ENCODE peak calls at places on chromosome 13, in ten cellular contexts. One of them, this sample, is unnamed.

GRCh38 chr13:21541980-21542379 is 62.0 kb downstream of the MICU2 start:
- DNase-seq in A549: no peak
- DNase-seq in neural crest cell: no peak
- DNase-seq in fibroblast of lung: no peak
- DNase-seq in activated CD4-positive, alpha-beta T cell treated with anti-CD3 and anti-CD28 coated beads, Interleukin-2, amount 10 ng/mL, durations not matched to agents 7 days and 5 days: no peak
- DNase-seq in activated CD4-positive, CD25-positive, alpha-beta regulatory T cell treated with anti-CD3 and anti-CD28 coated beads, Interleukin-2, amount 50 U/mL, for 16 hours: no peak
- DNase-seq in cardiac fibroblast: no peak
- DNase-seq in stimulated activated CD8-positive, alpha-beta memory T cell treated with anti-CD3 and anti-CD28 coated beads, Interleukin-7, amount 100 ng/mL, for 24 hours: no peak
- DNase-seq in dermis blood vessel endothelial cell: no peak
- DNase-seq in occipital lobe: no peak
- DNase-seq in this sample: no peak

GRCh38 chr13:21668665-21669599 is 1.9 kb upstream of the FGF9 start:
- DNase-seq in A549: no peak
- DNase-seq in occipital lobe: no peak
- DNase-seq in stimulated activated CD8-positive, alpha-beta memory T cell treated with anti-CD3 and anti-CD28 coated beads, Interleukin-7, amount 100 ng/mL, for 24 hours: no peak
- DNase-seq in dermis blood vessel endothelial cell: peak
- DNase-seq in activated CD4-positive, CD25-positive, alpha-beta regulatory T cell treated with anti-CD3 and anti-CD28 coated beads, Interleukin-2, amount 50 U/mL, for 16 hours: no peak
- DNase-seq in fibroblast of lung: peak
- DNase-seq in cardiac fibroblast: peak
- DNase-seq in activated CD4-positive, alpha-beta T cell treated with anti-CD3 and anti-CD28 coated beads, Interleukin-2, amount 10 ng/mL, durations not matched to agents 7 days and 5 days: peak
- DNase-seq in neural crest cell: peak
- DNase-seq in this sample: peak

GRCh38 chr13:112203614-112204013 is 136.7 kb downstream of the SOX1 start:
- DNase-seq in cardiac fibroblast: no peak
- DNase-seq in neural crest cell: no peak
- DNase-seq in dermis blood vessel endothelial cell: no peak
- DNase-seq in A549: no peak
- DNase-seq in fibroblast of lung: no peak
- DNase-seq in stimulated activated CD8-positive, alpha-beta memory T cell treated with anti-CD3 and anti-CD28 coated beads, Interleukin-7, amount 100 ng/mL, for 24 hours: no peak
- DNase-seq in occipital lobe: no peak
- DNase-seq in activated CD4-positive, CD25-positive, alpha-beta regulatory T cell treated with anti-CD3 and anti-CD28 coated beads, Interleukin-2, amount 50 U/mL, for 16 hours: no peak
- DNase-seq in activated CD4-positive, alpha-beta T cell treated with anti-CD3 and anti-CD28 coated beads, Interleukin-2, amount 10 ng/mL, durations not matched to agents 7 days and 5 days: no peak
- DNase-seq in this sample: no peak

GRCh38 chr13:39910833-39911232 is 255.4 kb downstream of the COG6 start:
- DNase-seq in neural crest cell: no peak
- DNase-seq in stimulated activated CD8-positive, alpha-beta memory T cell treated with anti-CD3 and anti-CD28 coated beads, Interleukin-7, amount 100 ng/mL, for 24 hours: no peak
- DNase-seq in occipital lobe: no peak
- DNase-seq in fibroblast of lung: peak
- DNase-seq in cardiac fibroblast: peak
- DNase-seq in dermis blood vessel endothelial cell: no peak
- DNase-seq in A549: no peak
- DNase-seq in activated CD4-positive, CD25-positive, alpha-beta regulatory T cell treated with anti-CD3 and anti-CD28 coated beads, Interleukin-2, amount 50 U/mL, for 16 hours: no peak
- DNase-seq in activated CD4-positive, alpha-beta T cell treated with anti-CD3 and anti-CD28 coated beads, Interleukin-2, amount 10 ng/mL, durations not matched to agents 7 days and 5 days: no peak
- DNase-seq in this sample: no peak

GRCh38 chr13:36920612-36921185 is 661 bp upstream of the SMAD9 start:
- DNase-seq in dermis blood vessel endothelial cell: no peak
- DNase-seq in activated CD4-positive, CD25-positive, alpha-beta regulatory T cell treated with anti-CD3 and anti-CD28 coated beads, Interleukin-2, amount 50 U/mL, for 16 hours: no peak
- DNase-seq in A549: no peak
- DNase-seq in fibroblast of lung: no peak
- DNase-seq in cardiac fibroblast: no peak
- DNase-seq in occipital lobe: no peak
- DNase-seq in activated CD4-positive, alpha-beta T cell treated with anti-CD3 and anti-CD28 coated beads, Interleukin-2, amount 10 ng/mL, durations not matched to agents 7 days and 5 days: no peak
- DNase-seq in stimulated activated CD8-positive, alpha-beta memory T cell treated with anti-CD3 and anti-CD28 coated beads, Interleukin-7, amount 100 ng/mL, for 24 hours: no peak
- DNase-seq in neural crest cell: no peak
- DNase-seq in this sample: no peak

GRCh38 chr13:75161804-75162203 is 320.2 kb downstream of the TBC1D4 start:
- DNase-seq in occipital lobe: no peak
- DNase-seq in activated CD4-positive, alpha-beta T cell treated with anti-CD3 and anti-CD28 coated beads, Interleukin-2, amount 10 ng/mL, durations not matched to agents 7 days and 5 days: no peak
- DNase-seq in A549: no peak
- DNase-seq in dermis blood vessel endothelial cell: no peak
- DNase-seq in fibroblast of lung: no peak
- DNase-seq in stimulated activated CD8-positive, alpha-beta memory T cell treated with anti-CD3 and anti-CD28 coated beads, Interleukin-7, amount 100 ng/mL, for 24 hours: no peak
- DNase-seq in activated CD4-positive, CD25-positive, alpha-beta regulatory T cell treated with anti-CD3 and anti-CD28 coated beads, Interleukin-2, amount 50 U/mL, for 16 hours: no peak
- DNase-seq in neural crest cell: no peak
- DNase-seq in cardiac fibroblast: no peak
- DNase-seq in this sample: no peak

GRCh38 chr13:21637296-21637695 is 33.3 kb upstream of the MICU2 start:
- DNase-seq in A549: peak
- DNase-seq in occipital lobe: peak
- DNase-seq in neural crest cell: no peak
- DNase-seq in activated CD4-positive, alpha-beta T cell treated with anti-CD3 and anti-CD28 coated beads, Interleukin-2, amount 10 ng/mL, durations not matched to agents 7 days and 5 days: peak
- DNase-seq in fibroblast of lung: peak
- DNase-seq in dermis blood vessel endothelial cell: peak
- DNase-seq in activated CD4-positive, CD25-positive, alpha-beta regulatory T cell treated with anti-CD3 and anti-CD28 coated beads, Interleukin-2, amount 50 U/mL, for 16 hours: no peak
- DNase-seq in cardiac fibroblast: peak
- DNase-seq in stimulated activated CD8-positive, alpha-beta memory T cell treated with anti-CD3 and anti-CD28 coated beads, Interleukin-7, amount 100 ng/mL, for 24 hours: peak
- DNase-seq in this sample: peak

GRCh38 chr13:26628706-26629105 is 71.2 kb downstream of the WASF3 start:
- DNase-seq in A549: peak
- DNase-seq in neural crest cell: no peak
- DNase-seq in occipital lobe: no peak
- DNase-seq in dermis blood vessel endothelial cell: peak
- DNase-seq in activated CD4-positive, alpha-beta T cell treated with anti-CD3 and anti-CD28 coated beads, Interleukin-2, amount 10 ng/mL, durations not matched to agents 7 days and 5 days: no peak
- DNase-seq in activated CD4-positive, CD25-positive, alpha-beta regulatory T cell treated with anti-CD3 and anti-CD28 coated beads, Interleukin-2, amount 50 U/mL, for 16 hours: no peak
- DNase-seq in cardiac fibroblast: peak
- DNase-seq in fibroblast of lung: peak
- DNase-seq in stimulated activated CD8-positive, alpha-beta memory T cell treated with anti-CD3 and anti-CD28 coated beads, Interleukin-7, amount 100 ng/mL, for 24 hours: no peak
- DNase-seq in this sample: peak

GRCh38 chr13:79995334-79995733 is 345.6 kb downstream of the SPRY2 start:
- DNase-seq in cardiac fibroblast: peak
- DNase-seq in neural crest cell: no peak
- DNase-seq in A549: no peak
- DNase-seq in fibroblast of lung: peak
- DNase-seq in dermis blood vessel endothelial cell: peak
- DNase-seq in stimulated activated CD8-positive, alpha-beta memory T cell treated with anti-CD3 and anti-CD28 coated beads, Interleukin-7, amount 100 ng/mL, for 24 hours: no peak
- DNase-seq in activated CD4-positive, alpha-beta T cell treated with anti-CD3 and anti-CD28 coated beads, Interleukin-2, amount 10 ng/mL, durations not matched to agents 7 days and 5 days: no peak
- DNase-seq in occipital lobe: no peak
- DNase-seq in activated CD4-positive, CD25-positive, alpha-beta regulatory T cell treated with anti-CD3 and anti-CD28 coated beads, Interleukin-2, amount 50 U/mL, for 16 hours: no peak
- DNase-seq in this sample: peak

GRCh38 chr13:46160474-46161066 is 21.4 kb downstream of the LCP1 start:
- DNase-seq in stimulated activated CD8-positive, alpha-beta memory T cell treated with anti-CD3 and anti-CD28 coated beads, Interleukin-7, amount 100 ng/mL, for 24 hours: no peak
- DNase-seq in dermis blood vessel endothelial cell: peak
- DNase-seq in neural crest cell: peak
- DNase-seq in activated CD4-positive, alpha-beta T cell treated with anti-CD3 and anti-CD28 coated beads, Interleukin-2, amount 10 ng/mL, durations not matched to agents 7 days and 5 days: peak
- DNase-seq in fibroblast of lung: peak
- DNase-seq in activated CD4-positive, CD25-positive, alpha-beta regulatory T cell treated with anti-CD3 and anti-CD28 coated beads, Interleukin-2, amount 50 U/mL, for 16 hours: no peak
- DNase-seq in A549: peak
- DNase-seq in occipital lobe: no peak
- DNase-seq in cardiac fibroblast: peak
- DNase-seq in this sample: peak

GRCh38 chr13:112697756-112698655 is 8.2 kb downstream of the ATP11A start:
- DNase-seq in A549: no peak
- DNase-seq in activated CD4-positive, CD25-positive, alpha-beta regulatory T cell treated with anti-CD3 and anti-CD28 coated beads, Interleukin-2, amount 50 U/mL, for 16 hours: no peak
- DNase-seq in activated CD4-positive, alpha-beta T cell treated with anti-CD3 and anti-CD28 coated beads, Interleukin-2, amount 10 ng/mL, durations not matched to agents 7 days and 5 days: no peak
- DNase-seq in cardiac fibroblast: no peak
- DNase-seq in fibroblast of lung: no peak
- DNase-seq in stimulated activated CD8-positive, alpha-beta memory T cell treated with anti-CD3 and anti-CD28 coated beads, Interleukin-7, amount 100 ng/mL, for 24 hours: no peak
- DNase-seq in dermis blood vessel endothelial cell: no peak
- DNase-seq in occipital lobe: no peak
- DNase-seq in neural crest cell: no peak
- DNase-seq in this sample: peak

GRCh38 chr13:27839809-27840467 is 47.7 kb downstream of the GSX1 start:
- DNase-seq in activated CD4-positive, CD25-positive, alpha-beta regulatory T cell treated with anti-CD3 and anti-CD28 coated beads, Interleukin-2, amount 50 U/mL, for 16 hours: no peak
- DNase-seq in neural crest cell: no peak
- DNase-seq in activated CD4-positive, alpha-beta T cell treated with anti-CD3 and anti-CD28 coated beads, Interleukin-2, amount 10 ng/mL, durations not matched to agents 7 days and 5 days: no peak
- DNase-seq in A549: peak
- DNase-seq in stimulated activated CD8-positive, alpha-beta memory T cell treated with anti-CD3 and anti-CD28 coated beads, Interleukin-7, amount 100 ng/mL, for 24 hours: no peak
- DNase-seq in dermis blood vessel endothelial cell: no peak
- DNase-seq in fibroblast of lung: no peak
- DNase-seq in occipital lobe: no peak
- DNase-seq in cardiac fibroblast: no peak
- DNase-seq in this sample: no peak

GRCh38 chr13:28817204-28817603 is 2.9 kb upstream of the MTUS2 start:
- DNase-seq in activated CD4-positive, alpha-beta T cell treated with anti-CD3 and anti-CD28 coated beads, Interleukin-2, amount 10 ng/mL, durations not matched to agents 7 days and 5 days: no peak
- DNase-seq in dermis blood vessel endothelial cell: no peak
- DNase-seq in neural crest cell: no peak
- DNase-seq in cardiac fibroblast: no peak
- DNase-seq in occipital lobe: no peak
- DNase-seq in activated CD4-positive, CD25-positive, alpha-beta regulatory T cell treated with anti-CD3 and anti-CD28 coated beads, Interleukin-2, amount 50 U/mL, for 16 hours: no peak
- DNase-seq in fibroblast of lung: no peak
- DNase-seq in A549: peak
- DNase-seq in stimulated activated CD8-positive, alpha-beta memory T cell treated with anti-CD3 and anti-CD28 coated beads, Interleukin-7, amount 100 ng/mL, for 24 hours: no peak
- DNase-seq in this sample: no peak

GRCh38 chr13:72886272-72887062 is 104.5 kb downstream of the PIBF1 start:
- DNase-seq in activated CD4-positive, alpha-beta T cell treated with anti-CD3 and anti-CD28 coated beads, Interleukin-2, amount 10 ng/mL, durations not matched to agents 7 days and 5 days: no peak
- DNase-seq in fibroblast of lung: peak
- DNase-seq in dermis blood vessel endothelial cell: no peak
- DNase-seq in neural crest cell: no peak
- DNase-seq in activated CD4-positive, CD25-positive, alpha-beta regulatory T cell treated with anti-CD3 and anti-CD28 coated beads, Interleukin-2, amount 50 U/mL, for 16 hours: no peak
- DNase-seq in cardiac fibroblast: peak
- DNase-seq in stimulated activated CD8-positive, alpha-beta memory T cell treated with anti-CD3 and anti-CD28 coated beads, Interleukin-7, amount 100 ng/mL, for 24 hours: no peak
- DNase-seq in A549: no peak
- DNase-seq in occipital lobe: no peak
- DNase-seq in this sample: peak

GRCh38 chr13:96636310-96636709 is 358.0 kb downstream of the OXGR1 start:
- DNase-seq in activated CD4-positive, alpha-beta T cell treated with anti-CD3 and anti-CD28 coated beads, Interleukin-2, amount 10 ng/mL, durations not matched to agents 7 days and 5 days: no peak
- DNase-seq in occipital lobe: no peak
- DNase-seq in stimulated activated CD8-positive, alpha-beta memory T cell treated with anti-CD3 and anti-CD28 coated beads, Interleukin-7, amount 100 ng/mL, for 24 hours: no peak
- DNase-seq in A549: no peak
- DNase-seq in dermis blood vessel endothelial cell: no peak
- DNase-seq in neural crest cell: no peak
- DNase-seq in activated CD4-positive, CD25-positive, alpha-beta regulatory T cell treated with anti-CD3 and anti-CD28 coated beads, Interleukin-2, amount 50 U/mL, for 16 hours: no peak
- DNase-seq in fibroblast of lung: no peak
- DNase-seq in cardiac fibroblast: no peak
- DNase-seq in this sample: no peak

GRCh38 chr13:93108111-93108581 is 118.5 kb upstream of the GPC6 start:
- DNase-seq in cardiac fibroblast: peak
- DNase-seq in A549: no peak
- DNase-seq in fibroblast of lung: peak
- DNase-seq in stimulated activated CD8-positive, alpha-beta memory T cell treated with anti-CD3 and anti-CD28 coated beads, Interleukin-7, amount 100 ng/mL, for 24 hours: no peak
- DNase-seq in neural crest cell: no peak
- DNase-seq in occipital lobe: no peak
- DNase-seq in activated CD4-positive, CD25-positive, alpha-beta regulatory T cell treated with anti-CD3 and anti-CD28 coated beads, Interleukin-2, amount 50 U/mL, for 16 hours: no peak
- DNase-seq in activated CD4-positive, alpha-beta T cell treated with anti-CD3 and anti-CD28 coated beads, Interleukin-2, amount 10 ng/mL, durations not matched to agents 7 days and 5 days: no peak
- DNase-seq in dermis blood vessel endothelial cell: no peak
- DNase-seq in this sample: peak

GRCh38 chr13:20525601-20526544 is at the start of gene CRYL1:
- DNase-seq in cardiac fibroblast: peak
- DNase-seq in A549: peak
- DNase-seq in activated CD4-positive, CD25-positive, alpha-beta regulatory T cell treated with anti-CD3 and anti-CD28 coated beads, Interleukin-2, amount 50 U/mL, for 16 hours: peak
- DNase-seq in dermis blood vessel endothelial cell: peak
- DNase-seq in neural crest cell: peak
- DNase-seq in activated CD4-positive, alpha-beta T cell treated with anti-CD3 and anti-CD28 coated beads, Interleukin-2, amount 10 ng/mL, durations not matched to agents 7 days and 5 days: peak
- DNase-seq in occipital lobe: peak
- DNase-seq in stimulated activated CD8-positive, alpha-beta memory T cell treated with anti-CD3 and anti-CD28 coated beads, Interleukin-7, amount 100 ng/mL, for 24 hours: peak
- DNase-seq in fibroblast of lung: peak
- DNase-seq in this sample: peak

GRCh38 chr13:89372193-89372592 is 1701.0 kb downstream of the SLITRK5 start:
- DNase-seq in activated CD4-positive, CD25-positive, alpha-beta regulatory T cell treated with anti-CD3 and anti-CD28 coated beads, Interleukin-2, amount 50 U/mL, for 16 hours: no peak
- DNase-seq in activated CD4-positive, alpha-beta T cell treated with anti-CD3 and anti-CD28 coated beads, Interleukin-2, amount 10 ng/mL, durations not matched to agents 7 days and 5 days: no peak
- DNase-seq in stimulated activated CD8-positive, alpha-beta memory T cell treated with anti-CD3 and anti-CD28 coated beads, Interleukin-7, amount 100 ng/mL, for 24 hours: no peak
- DNase-seq in neural crest cell: no peak
- DNase-seq in dermis blood vessel endothelial cell: no peak
- DNase-seq in A549: no peak
- DNase-seq in cardiac fibroblast: no peak
- DNase-seq in occipital lobe: no peak
- DNase-seq in fibroblast of lung: no peak
- DNase-seq in this sample: no peak

GRCh38 chr13:55199132-55199531 is 1941.6 kb upstream of the PRR20A start:
- DNase-seq in A549: peak
- DNase-seq in occipital lobe: no peak
- DNase-seq in fibroblast of lung: no peak
- DNase-seq in neural crest cell: no peak
- DNase-seq in stimulated activated CD8-positive, alpha-beta memory T cell treated with anti-CD3 and anti-CD28 coated beads, Interleukin-7, amount 100 ng/mL, for 24 hours: no peak
- DNase-seq in activated CD4-positive, CD25-positive, alpha-beta regulatory T cell treated with anti-CD3 and anti-CD28 coated beads, Interleukin-2, amount 50 U/mL, for 16 hours: no peak
- DNase-seq in dermis blood vessel endothelial cell: no peak
- DNase-seq in cardiac fibroblast: no peak
- DNase-seq in activated CD4-positive, alpha-beta T cell treated with anti-CD3 and anti-CD28 coated beads, Interleukin-2, amount 10 ng/mL, durations not matched to agents 7 days and 5 days: no peak
- DNase-seq in this sample: no peak

GRCh38 chr13:28679628-28680027 is 20.7 kb downstream of the POMP start:
- DNase-seq in activated CD4-positive, CD25-positive, alpha-beta regulatory T cell treated with anti-CD3 and anti-CD28 coated beads, Interleukin-2, amount 50 U/mL, for 16 hours: no peak
- DNase-seq in dermis blood vessel endothelial cell: peak
- DNase-seq in fibroblast of lung: peak
- DNase-seq in A549: no peak
- DNase-seq in stimulated activated CD8-positive, alpha-beta memory T cell treated with anti-CD3 and anti-CD28 coated beads, Interleukin-7, amount 100 ng/mL, for 24 hours: no peak
- DNase-seq in occipital lobe: no peak
- DNase-seq in cardiac fibroblast: peak
- DNase-seq in activated CD4-positive, alpha-beta T cell treated with anti-CD3 and anti-CD28 coated beads, Interleukin-2, amount 10 ng/mL, durations not matched to agents 7 days and 5 days: no peak
- DNase-seq in neural crest cell: no peak
- DNase-seq in this sample: peak

GRCh38 chr13:101474419-101474957 is 22.0 kb downstream of the ITGBL1 start:
- DNase-seq in occipital lobe: no peak
- DNase-seq in activated CD4-positive, CD25-positive, alpha-beta regulatory T cell treated with anti-CD3 and anti-CD28 coated beads, Interleukin-2, amount 50 U/mL, for 16 hours: no peak
- DNase-seq in stimulated activated CD8-positive, alpha-beta memory T cell treated with anti-CD3 and anti-CD28 coated beads, Interleukin-7, amount 100 ng/mL, for 24 hours: no peak
- DNase-seq in A549: peak
- DNase-seq in cardiac fibroblast: peak
- DNase-seq in dermis blood vessel endothelial cell: peak
- DNase-seq in neural crest cell: peak
- DNase-seq in activated CD4-positive, alpha-beta T cell treated with anti-CD3 and anti-CD28 coated beads, Interleukin-2, amount 10 ng/mL, durations not matched to agents 7 days and 5 days: no peak
- DNase-seq in fibroblast of lung: peak
- DNase-seq in this sample: peak

GRCh38 chr13:21936674-21937073 is 265.8 kb downstream of the FGF9 start:
- DNase-seq in occipital lobe: no peak
- DNase-seq in activated CD4-positive, alpha-beta T cell treated with anti-CD3 and anti-CD28 coated beads, Interleukin-2, amount 10 ng/mL, durations not matched to agents 7 days and 5 days: no peak
- DNase-seq in neural crest cell: no peak
- DNase-seq in stimulated activated CD8-positive, alpha-beta memory T cell treated with anti-CD3 and anti-CD28 coated beads, Interleukin-7, amount 100 ng/mL, for 24 hours: no peak
- DNase-seq in dermis blood vessel endothelial cell: no peak
- DNase-seq in activated CD4-positive, CD25-positive, alpha-beta regulatory T cell treated with anti-CD3 and anti-CD28 coated beads, Interleukin-2, amount 50 U/mL, for 16 hours: no peak
- DNase-seq in A549: no peak
- DNase-seq in cardiac fibroblast: no peak
- DNase-seq in fibroblast of lung: no peak
- DNase-seq in this sample: no peak

GRCh38 chr13:97194473-97194872 is 27.7 kb upstream of the MBNL2 start:
- DNase-seq in occipital lobe: no peak
- DNase-seq in stimulated activated CD8-positive, alpha-beta memory T cell treated with anti-CD3 and anti-CD28 coated beads, Interleukin-7, amount 100 ng/mL, for 24 hours: no peak
- DNase-seq in cardiac fibroblast: peak
- DNase-seq in fibroblast of lung: peak
- DNase-seq in A549: no peak
- DNase-seq in activated CD4-positive, CD25-positive, alpha-beta regulatory T cell treated with anti-CD3 and anti-CD28 coated beads, Interleukin-2, amount 50 U/mL, for 16 hours: no peak
- DNase-seq in neural crest cell: no peak
- DNase-seq in dermis blood vessel endothelial cell: peak
- DNase-seq in activated CD4-positive, alpha-beta T cell treated with anti-CD3 and anti-CD28 coated beads, Interleukin-2, amount 10 ng/mL, durations not matched to agents 7 days and 5 days: no peak
- DNase-seq in this sample: peak

GRCh38 chr13:35014606-35015005 is 72.5 kb downstream of the NBEA start:
- DNase-seq in neural crest cell: no peak
- DNase-seq in occipital lobe: no peak
- DNase-seq in cardiac fibroblast: no peak
- DNase-seq in activated CD4-positive, CD25-positive, alpha-beta regulatory T cell treated with anti-CD3 and anti-CD28 coated beads, Interleukin-2, amount 50 U/mL, for 16 hours: no peak
- DNase-seq in fibroblast of lung: no peak
- DNase-seq in A549: no peak
- DNase-seq in activated CD4-positive, alpha-beta T cell treated with anti-CD3 and anti-CD28 coated beads, Interleukin-2, amount 10 ng/mL, durations not matched to agents 7 days and 5 days: no peak
- DNase-seq in stimulated activated CD8-positive, alpha-beta memory T cell treated with anti-CD3 and anti-CD28 coated beads, Interleukin-7, amount 100 ng/mL, for 24 hours: no peak
- DNase-seq in dermis blood vessel endothelial cell: no peak
- DNase-seq in this sample: no peak

GRCh38 chr13:93496985-93497673 is 270.5 kb downstream of the GPC6 start:
- DNase-seq in A549: no peak
- DNase-seq in fibroblast of lung: peak
- DNase-seq in stimulated activated CD8-positive, alpha-beta memory T cell treated with anti-CD3 and anti-CD28 coated beads, Interleukin-7, amount 100 ng/mL, for 24 hours: no peak
- DNase-seq in neural crest cell: no peak
- DNase-seq in activated CD4-positive, alpha-beta T cell treated with anti-CD3 and anti-CD28 coated beads, Interleukin-2, amount 10 ng/mL, durations not matched to agents 7 days and 5 days: no peak
- DNase-seq in activated CD4-positive, CD25-positive, alpha-beta regulatory T cell treated with anti-CD3 and anti-CD28 coated beads, Interleukin-2, amount 50 U/mL, for 16 hours: no peak
- DNase-seq in cardiac fibroblast: peak
- DNase-seq in occipital lobe: no peak
- DNase-seq in dermis blood vessel endothelial cell: no peak
- DNase-seq in this sample: peak

GRCh38 chr13:91771229-91771628 is 372.8 kb downstream of the GPC5 start:
- DNase-seq in A549: no peak
- DNase-seq in dermis blood vessel endothelial cell: no peak
- DNase-seq in activated CD4-positive, alpha-beta T cell treated with anti-CD3 and anti-CD28 coated beads, Interleukin-2, amount 10 ng/mL, durations not matched to agents 7 days and 5 days: no peak
- DNase-seq in stimulated activated CD8-positive, alpha-beta memory T cell treated with anti-CD3 and anti-CD28 coated beads, Interleukin-7, amount 100 ng/mL, for 24 hours: no peak
- DNase-seq in fibroblast of lung: no peak
- DNase-seq in activated CD4-positive, CD25-positive, alpha-beta regulatory T cell treated with anti-CD3 and anti-CD28 coated beads, Interleukin-2, amount 50 U/mL, for 16 hours: no peak
- DNase-seq in cardiac fibroblast: no peak
- DNase-seq in neural crest cell: no peak
- DNase-seq in occipital lobe: no peak
- DNase-seq in this sample: no peak

GRCh38 chr13:33953203-33953602 is 135.3 kb downstream of the RFC3 start:
- DNase-seq in activated CD4-positive, alpha-beta T cell treated with anti-CD3 and anti-CD28 coated beads, Interleukin-2, amount 10 ng/mL, durations not matched to agents 7 days and 5 days: no peak
- DNase-seq in dermis blood vessel endothelial cell: no peak
- DNase-seq in activated CD4-positive, CD25-positive, alpha-beta regulatory T cell treated with anti-CD3 and anti-CD28 coated beads, Interleukin-2, amount 50 U/mL, for 16 hours: no peak
- DNase-seq in neural crest cell: no peak
- DNase-seq in fibroblast of lung: peak
- DNase-seq in A549: no peak
- DNase-seq in cardiac fibroblast: peak
- DNase-seq in stimulated activated CD8-positive, alpha-beta memory T cell treated with anti-CD3 and anti-CD28 coated beads, Interleukin-7, amount 100 ng/mL, for 24 hours: no peak
- DNase-seq in occipital lobe: no peak
- DNase-seq in this sample: peak

GRCh38 chr13:44238011-44238421 is 135.6 kb upstream of the SERP2 start:
- DNase-seq in cardiac fibroblast: peak
- DNase-seq in fibroblast of lung: peak
- DNase-seq in neural crest cell: no peak
- DNase-seq in activated CD4-positive, alpha-beta T cell treated with anti-CD3 and anti-CD28 coated beads, Interleukin-2, amount 10 ng/mL, durations not matched to agents 7 days and 5 days: no peak
- DNase-seq in A549: no peak
- DNase-seq in activated CD4-positive, CD25-positive, alpha-beta regulatory T cell treated with anti-CD3 and anti-CD28 coated beads, Interleukin-2, amount 50 U/mL, for 16 hours: no peak
- DNase-seq in stimulated activated CD8-positive, alpha-beta memory T cell treated with anti-CD3 and anti-CD28 coated beads, Interleukin-7, amount 100 ng/mL, for 24 hours: no peak
- DNase-seq in occipital lobe: no peak
- DNase-seq in dermis blood vessel endothelial cell: peak
- DNase-seq in this sample: peak